ENCODE peak calls at places on chromosomes 4 and X, in six cellular contexts. O, P, L, G, H and Q are unnamed samples.

GRCh38 chr4:26133840-26134239 is 187.0 kb upstream of the RBPJ start:
- DNase-seq in O (no peak), P (no peak), L (no peak), G (no peak), H (no peak), Q (no peak)

GRCh38 chr4:107665001-107665400 is 55.0 kb downstream of the PAPSS1 start:
- DNase-seq in O (no peak), P (no peak), L (no peak), G (no peak), H (no peak), Q (no peak)

GRCh38 chrX:46722742-46723568 is 36.0 kb downstream of the SLC9A7 start:
- DNase-seq in O (no peak), P (no peak), L (no peak), G (no peak), H (no peak), Q (no peak)

GRCh38 chrX:49995021-49995731 is 72.8 kb downstream of the CLCN5 start:
- DNase-seq in O (no peak), P (no peak), L (no peak), G (no peak), H (no peak), Q (no peak)

GRCh38 chrX:41293269-41293668 is 40.7 kb upstream of the DDX3X start:
- DNase-seq in O (no peak), P (no peak), L (no peak), G (no peak), H (no peak), Q (no peak)

GRCh38 chr4:137956256-137956655 is 285.9 kb downstream of the SLC7A11 start:
- DNase-seq in O (no peak), P (no peak), L (no peak), G (no peak), H (no peak), Q (no peak)

GRCh38 chrX:31508338-31508737 is 436.5 kb upstream of the FTHL17 start:
- DNase-seq in O (no peak), P (no peak), L (no peak), G (peak), H (no peak), Q (no peak)

GRCh38 chrX:101931104-101931493 is 728 bp downstream of the ZMAT1 start:
- DNase-seq in O (no peak), P (no peak), L (no peak), G (no peak), H (no peak), Q (no peak)

GRCh38 chr4:97691111-97691605 is 452.1 kb downstream of the STPG2 start:
- DNase-seq in O (no peak), P (no peak), L (no peak), G (no peak), H (no peak), Q (no peak)

GRCh38 chr4:184310171-184310567 is 92.5 kb upstream of the ENPP6 start:
- DNase-seq in O (no peak), P (peak), L (peak), G (peak), H (no peak), Q (no peak)
- TF ChIP-seq CTCF in O (no peak), P (peak), L (no peak), G (no peak), H (no peak), Q (no peak)

GRCh38 chr4:125519376-125520171 is 204.8 kb downstream of the FAT4 start:
- DNase-seq in O (no peak), P (no peak), L (no peak), G (no peak), H (no peak), Q (no peak)

GRCh38 chr4:125515016-125515415 is 200.3 kb downstream of the FAT4 start:
- DNase-seq in O (no peak), P (no peak), L (no peak), G (no peak), H (no peak), Q (no peak)

GRCh38 chr4:125517831-125518230 is 203.1 kb downstream of the FAT4 start:
- DNase-seq in O (no peak), P (no peak), L (no peak), G (no peak), H (no peak), Q (no peak)

GRCh38 chr4:125520258-125520990 is 205.7 kb downstream of the FAT4 start:
- DNase-seq in O (no peak), P (no peak), L (no peak), G (no peak), H (no peak), Q (no peak)

DNA sequence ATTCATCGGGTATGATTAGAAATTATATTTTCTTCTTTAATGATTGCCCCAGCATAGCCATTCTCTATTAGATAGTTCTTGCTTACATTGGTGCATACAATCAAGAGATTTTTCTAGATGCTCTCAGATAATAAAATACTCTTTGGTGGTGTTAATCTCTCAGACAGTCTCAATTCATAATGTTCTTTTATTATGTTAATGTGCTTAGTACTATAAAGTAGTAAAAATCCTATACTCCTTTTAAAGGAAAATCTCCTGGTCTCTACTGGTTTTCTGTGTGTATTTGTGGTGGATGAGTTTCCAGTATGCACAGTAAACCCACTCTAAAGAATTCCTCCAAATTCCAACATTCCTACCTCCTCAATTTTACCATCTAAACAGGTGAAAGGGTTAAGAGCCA is 203.5 kb downstream of the FAT4 start:
- DNase-seq in O (no peak), P (no peak), L (no peak), G (no peak), H (no peak), Q (no peak)
- TF ChIP-seq CTCF in O (no peak), P (no peak), L (no peak), G (no peak), H (no peak), Q (no peak)

GRCh38 chr4:42306221-42307109 is 90.8 kb upstream of the SHISA3 start:
- DNase-seq in O (no peak), P (no peak), L (no peak), G (no peak), H (no peak), Q (peak)

GRCh38 chr4:42302348-42302747 is 94.9 kb upstream of the SHISA3 start:
- DNase-seq in O (no peak), P (no peak), L (no peak), G (no peak), H (peak), Q (peak)
- TF ChIP-seq CTCF in O (no peak), P (peak), L (no peak), G (no peak), H (peak), Q (peak)

GRCh38 chrX:113390531-113390930 is 549.9 kb upstream of the AMOT start:
- DNase-seq in O (no peak), P (no peak), L (no peak), G (no peak), H (no peak), Q (no peak)
- TF ChIP-seq CTCF in O (no peak), P (no peak), L (no peak), G (no peak), H (no peak), Q (no peak)

DNA sequence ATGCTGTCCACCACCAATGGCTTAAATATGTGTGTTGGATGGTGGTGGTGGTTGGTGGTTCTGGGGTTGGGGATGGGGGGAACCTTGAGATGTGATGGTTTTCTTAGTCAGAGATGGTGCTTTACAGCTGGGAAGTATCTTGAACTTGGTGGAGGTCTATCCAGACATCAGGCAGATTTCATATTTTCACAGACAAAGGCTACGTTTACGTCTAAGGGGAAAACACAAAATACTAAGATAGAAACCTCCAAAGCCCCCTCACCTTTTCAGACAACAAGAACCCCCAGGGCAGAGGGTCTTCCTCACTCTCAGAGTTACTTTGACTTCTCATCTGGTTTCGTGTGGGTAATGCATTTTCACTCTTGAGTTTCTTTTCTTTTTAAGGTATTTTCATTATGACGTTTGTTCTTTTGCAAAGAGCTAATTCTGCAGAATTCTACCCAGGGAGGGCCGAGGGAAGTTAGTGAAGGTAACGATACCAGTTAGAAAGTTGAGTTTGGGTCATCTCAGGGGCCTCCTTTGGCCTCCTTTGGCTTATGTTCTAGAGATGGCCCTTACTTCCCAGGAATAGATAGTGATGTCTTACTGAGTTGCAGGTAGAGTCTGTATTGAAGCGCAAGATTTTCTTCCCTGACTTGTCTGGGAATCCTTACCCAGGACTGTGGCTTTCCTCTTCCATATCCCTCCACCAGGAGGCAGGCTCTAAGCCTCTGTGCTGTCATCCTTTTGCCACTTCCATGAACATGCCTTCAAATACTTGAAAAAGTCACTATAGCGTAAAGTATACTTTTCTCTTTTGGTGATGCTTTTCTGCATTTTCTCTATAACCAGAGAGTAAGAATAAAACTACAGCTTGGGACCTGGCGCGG is 31.9 kb downstream of the RHOH start:
- DNase-seq in O (no peak), P (peak), L (no peak), G (no peak), H (no peak), Q (no peak)
- TF ChIP-seq CTCF in O (peak), P (peak), L (peak), G (peak), H (peak), Q (peak)